ENCODE peak calls at places on chromosomes 6 and 20, in eight cellular contexts. Q, Z, U, K, T, X, R and P are unnamed samples.

GRCh38 chr6:144264270-144265060 is 20.7 kb upstream of the UTRN start:
- DNase-seq in K (peak), Q (peak), U (no peak), T (peak), X (no peak), R (no peak), Z (no peak), P (no peak)

GRCh38 chr20:19928379-19929360 is 88.5 kb upstream of the NAA20 start:
- DNase-seq in U (no peak), K (no peak), Z (no peak), R (no peak), T (no peak), Q (no peak), X (no peak), P (no peak)

GRCh38 chr6:44151348-44152108 is 7.1 kb upstream of the CAPN11 start:
- DNase-seq in K (peak), Z (peak), Q (peak), U (peak), T (peak), R (peak), X (peak), P (peak)

GRCh38 chr6:158543606-158544185 is 16.2 kb upstream of the TMEM181 start:
- DNase-seq in T (no peak), R (no peak), Q (no peak), K (no peak), X (no peak), Z (no peak), U (no peak), P (no peak)

GRCh38 chr20:64099880-64100565 is 7.3 kb downstream of the NPBWR2 start:
- DNase-seq in R (no peak), T (no peak), X (no peak), K (no peak), Q (no peak), Z (no peak), U (no peak), P (no peak)

GRCh38 chr6:108653864-108654402 is 93.2 kb downstream of the FOXO3 start:
- DNase-seq in T (no peak), K (peak), U (no peak), R (no peak), Q (no peak), Z (no peak), X (no peak), P (no peak)

GRCh38 chr20:37379967-37380828 is 34.3 kb downstream of the SRC start:
- DNase-seq in K (no peak), Q (no peak), X (no peak), U (no peak), Z (no peak), R (no peak), T (no peak), P (no peak)

GRCh38 chr6:4687656-4687988 is 88.6 kb upstream of the CDYL start:
- DNase-seq in U (no peak), R (no peak), T (no peak), Q (no peak), X (no peak), Z (no peak), K (no peak), P (no peak)

GRCh38 chr6:71473908-71474307 is 185.3 kb downstream of the OGFRL1 start:
- DNase-seq in T (no peak), U (no peak), K (peak), X (no peak), Q (no peak), R (no peak), Z (no peak), P (no peak)